ENCODE peak calls at places on chromosome 18, in seven cellular contexts. Q is pons; D is WTC11; C is stimulated activated CD4-positive, alpha-beta T cell treated with anti-CD3 and anti-CD28 coated beads, Interleukin-15, amount 100 ng/mL, for 1 hour; Z is activated naive CD8-positive, alpha-beta T cell treated with anti-CD3 and anti-CD28 coated beads, Interleukin-2, amount 50 U/mL, for 24 hours; O is upper lobe of right lung; L is GM23248. G is an unnamed sample.

GRCh38 chr18:46338213-46338612 is 234.0 kb downstream of the HAUS1 start:
- DNase-seq in Q (no peak), D (no peak), C (no peak), Z (no peak), O (peak; percentile 3), L (no peak), G (peak; percentile 30)

GRCh38 chr18:58316400-58316942 is 272.4 kb downstream of the NEDD4L start:
- DNase-seq in Q (no peak), D (no peak), C (no peak), Z (no peak), O (no peak), L (no peak), G (no peak)

GRCh38 chr18:79774111-79774510 is 23.6 kb upstream of the KCNG2 start:
- DNase-seq in Q (no peak), D (no peak), C (no peak), Z (no peak), O (peak; percentile 58), L (no peak), G (peak; percentile 14)

GRCh38 chr18:78073275-78073674 is 823.6 kb downstream of the GALR1 start:
- DNase-seq in Q (peak; percentile 75), D (no peak), C (no peak), Z (no peak), O (no peak), L (no peak), G (no peak)

GRCh38 chr18:24913507-24914147 is 438.3 kb downstream of the ZNF521 start:
- DNase-seq in Q (no peak), D (no peak), C (no peak), Z (no peak), O (no peak), L (peak; percentile 72), G (no peak)

GRCh38 chr18:8279931-8280330 is 329.3 kb upstream of the RAB12 start:
- DNase-seq in Q (no peak), D (no peak), C (no peak), Z (no peak), O (no peak), L (no peak), G (no peak)

GRCh38 chr18:48790869-48791635 is 159.7 kb downstream of the SMAD7 start:
- DNase-seq in Q (no peak), D (peak; percentile 5), C (no peak), Z (no peak), O (peak; percentile 58), L (no peak), G (peak; percentile 52)

GRCh38 chr18:35334821-35335220 is 9.4 kb downstream of the ZNF24 start:
- DNase-seq in Q (no peak), D (no peak), C (no peak), Z (no peak), O (no peak), L (peak; percentile 73), G (no peak)

GRCh38 chr18:62281684-62282083 is 43.4 kb upstream of the TNFRSF11A start:
- DNase-seq in Q (no peak), D (no peak), C (no peak), Z (no peak), O (no peak), L (peak; percentile 96), G (no peak)

GRCh38 chr18:24982831-24983230 is 369.1 kb downstream of the ZNF521 start:
- DNase-seq in Q (no peak), D (no peak), C (no peak), Z (no peak), O (no peak), L (peak; percentile 75), G (no peak)

GRCh38 chr18:69935319-69936190 is 12.1 kb downstream of the CD226 start:
- DNase-seq in Q (no peak), D (no peak), C (peak; percentile 58), Z (peak; percentile 82), O (no peak), L (peak; percentile 39), G (no peak)

GRCh38 chr18:58228762-58229161 is 184.7 kb downstream of the NEDD4L start:
- DNase-seq in Q (no peak), D (peak; percentile 34), C (no peak), Z (no peak), O (no peak), L (no peak), G (no peak)

GRCh38 chr18:49342690-49343089 is 117.8 kb downstream of the DYM start:
- DNase-seq in Q (no peak), D (no peak), C (no peak), Z (no peak), O (no peak), L (no peak), G (no peak)

GRCh38 chr18:78677483-78678317 is 301.9 kb upstream of the SALL3 start:
- DNase-seq in Q (no peak), D (no peak), C (no peak), Z (no peak), O (no peak), L (no peak), G (no peak)

GRCh38 chr18:4125939-4126250 is 329.2 kb downstream of the DLGAP1 start:
- DNase-seq in Q (no peak), D (no peak), C (no peak), Z (no peak), O (no peak), L (no peak), G (no peak)

GRCh38 chr18:63994783-63995399 is 25.0 kb downstream of the SERPINB8 start:
- DNase-seq in Q (peak; percentile 47), D (peak; percentile 69), C (no peak), Z (peak; percentile 46), O (no peak), L (peak; percentile 78), G (peak; percentile 69)

G was measured in sigmoid colon.